ENCODE peak calls at places on chromosome 13, in six cellular contexts. One of them, this sample, is unnamed.

GRCh38 chr13:111027481-111028439 is 87.3 kb upstream of the ARHGEF7 start:
- DNase-seq in WTC11: no peak
- DNase-seq in mesothelial cell of epicardium: no peak
- DNase-seq in psoas muscle: no peak
- DNase-seq in Calu3: no peak
- DNase-seq in heart left ventricle: no peak
- DNase-seq in this sample: no peak

GRCh38 chr13:66805657-66806056 is 424.5 kb downstream of the PCDH9 start:
- DNase-seq in WTC11: no peak
- DNase-seq in mesothelial cell of epicardium: no peak
- DNase-seq in psoas muscle: no peak
- DNase-seq in Calu3: no peak
- DNase-seq in heart left ventricle: peak
- DNase-seq in this sample: no peak

GRCh38 chr13:87671824-87672603 is 843 bp downstream of the SLITRK5 start:
- DNase-seq in WTC11: peak
- DNase-seq in mesothelial cell of epicardium: no peak
- DNase-seq in psoas muscle: no peak
- DNase-seq in Calu3: no peak
- DNase-seq in heart left ventricle: no peak
- DNase-seq in this sample: no peak

GRCh38 chr13:26132756-26133155 is 80.9 kb upstream of the SHISA2 start:
- DNase-seq in WTC11: no peak
- DNase-seq in mesothelial cell of epicardium: no peak
- DNase-seq in psoas muscle: no peak
- DNase-seq in Calu3: no peak
- DNase-seq in heart left ventricle: no peak
- DNase-seq in this sample: no peak

GRCh38 chr13:48585456-48585840 is 52.6 kb upstream of the RCBTB2 start:
- DNase-seq in WTC11: no peak
- DNase-seq in mesothelial cell of epicardium: no peak
- DNase-seq in psoas muscle: no peak
- DNase-seq in Calu3: peak
- DNase-seq in heart left ventricle: peak
- DNase-seq in this sample: no peak

GRCh38 chr13:49997935-49998334 is 1.1 kb downstream of the TRIM13 start:
- DNase-seq in WTC11: no peak
- DNase-seq in mesothelial cell of epicardium: no peak
- DNase-seq in psoas muscle: no peak
- DNase-seq in Calu3: no peak
- DNase-seq in heart left ventricle: no peak
- DNase-seq in this sample: no peak

GRCh38 chr13:47049276-47049989 is 152.6 kb upstream of the HTR2A start:
- DNase-seq in WTC11: no peak
- DNase-seq in mesothelial cell of epicardium: no peak
- DNase-seq in psoas muscle: no peak
- DNase-seq in Calu3: no peak
- DNase-seq in heart left ventricle: no peak
- DNase-seq in this sample: no peak

GRCh38 chr13:77729502-77730221 is 32.2 kb downstream of the SLAIN1 start:
- DNase-seq in WTC11: no peak
- DNase-seq in mesothelial cell of epicardium: no peak
- DNase-seq in psoas muscle: no peak
- DNase-seq in Calu3: no peak
- DNase-seq in heart left ventricle: no peak
- DNase-seq in this sample: no peak

GRCh38 chr13:50651916-50652315 is 191.6 kb downstream of the DLEU7 start:
- DNase-seq in WTC11: no peak
- DNase-seq in mesothelial cell of epicardium: no peak
- DNase-seq in psoas muscle: no peak
- DNase-seq in Calu3: no peak
- DNase-seq in heart left ventricle: no peak
- DNase-seq in this sample: no peak

GRCh38 chr13:110126391-110126961 is 180.5 kb downstream of the COL4A1 start:
- DNase-seq in WTC11: no peak
- DNase-seq in mesothelial cell of epicardium: no peak
- DNase-seq in psoas muscle: peak
- DNase-seq in Calu3: no peak
- DNase-seq in heart left ventricle: peak
- DNase-seq in this sample: peak

GRCh38 chr13:112348642-112349345 is 27.4 kb upstream of the SPACA7 start:
- DNase-seq in WTC11: no peak
- DNase-seq in mesothelial cell of epicardium: no peak
- DNase-seq in psoas muscle: no peak
- DNase-seq in Calu3: no peak
- DNase-seq in heart left ventricle: no peak
- DNase-seq in this sample: no peak

GRCh38 chr13:44311011-44311481 is 62.6 kb upstream of the SERP2 start:
- DNase-seq in WTC11: no peak
- DNase-seq in mesothelial cell of epicardium: no peak
- DNase-seq in psoas muscle: peak
- DNase-seq in Calu3: peak
- DNase-seq in heart left ventricle: no peak
- DNase-seq in this sample: peak

GRCh38 chr13:51453308-51453958 is 597 bp upstream of the INTS6 start:
- DNase-seq in WTC11: peak
- DNase-seq in mesothelial cell of epicardium: peak
- DNase-seq in psoas muscle: peak
- DNase-seq in Calu3: peak
- DNase-seq in heart left ventricle: peak
- DNase-seq in this sample: no peak

GRCh38 chr13:114019367-114019766 is 45.5 kb upstream of the C13orf46 start:
- DNase-seq in WTC11: peak
- DNase-seq in mesothelial cell of epicardium: no peak
- DNase-seq in psoas muscle: peak
- DNase-seq in Calu3: no peak
- DNase-seq in heart left ventricle: no peak
- DNase-seq in this sample: no peak

GRCh38 chr13:51770160-51770559 is 33.8 kb downstream of the DHRS12 start:
- DNase-seq in WTC11: no peak
- DNase-seq in mesothelial cell of epicardium: no peak
- DNase-seq in psoas muscle: no peak
- DNase-seq in Calu3: no peak
- DNase-seq in heart left ventricle: no peak
- DNase-seq in this sample: no peak

GRCh38 chr13:102940143-102940542 is 94.3 kb downstream of the ERCC5 start:
- DNase-seq in WTC11: peak
- DNase-seq in mesothelial cell of epicardium: no peak
- DNase-seq in psoas muscle: no peak
- DNase-seq in Calu3: no peak
- DNase-seq in heart left ventricle: no peak
- DNase-seq in this sample: no peak

GRCh38 chr13:50224534-50224933 is 209.3 kb downstream of the KCNRG start:
- DNase-seq in WTC11: no peak
- DNase-seq in mesothelial cell of epicardium: no peak
- DNase-seq in psoas muscle: no peak
- DNase-seq in Calu3: no peak
- DNase-seq in heart left ventricle: no peak
- DNase-seq in this sample: no peak

GRCh38 chr13:48594080-48594815 is 59.5 kb upstream of the CYSLTR2 start:
- DNase-seq in WTC11: no peak
- DNase-seq in mesothelial cell of epicardium: no peak
- DNase-seq in psoas muscle: no peak
- DNase-seq in Calu3: no peak
- DNase-seq in heart left ventricle: no peak
- DNase-seq in this sample: no peak

GRCh38 chr13:51453959-51454703 is 1.3 kb upstream of the INTS6 start:
- DNase-seq in WTC11: no peak
- DNase-seq in mesothelial cell of epicardium: no peak
- DNase-seq in psoas muscle: no peak
- DNase-seq in Calu3: no peak
- DNase-seq in heart left ventricle: peak
- DNase-seq in this sample: peak

GRCh38 chr13:87444135-87444534 is 227.0 kb upstream of the SLITRK5 start:
- DNase-seq in WTC11: no peak
- DNase-seq in mesothelial cell of epicardium: no peak
- DNase-seq in psoas muscle: no peak
- DNase-seq in Calu3: no peak
- DNase-seq in heart left ventricle: no peak
- DNase-seq in this sample: no peak

GRCh38 chr13:40503966-40504591 is 162.4 kb downstream of the FOXO1 start:
- DNase-seq in WTC11: no peak
- DNase-seq in mesothelial cell of epicardium: no peak
- DNase-seq in psoas muscle: no peak
- DNase-seq in Calu3: no peak
- DNase-seq in heart left ventricle: no peak
- DNase-seq in this sample: no peak

GRCh38 chr13:78603240-78603947 is at the start of gene POU4F1:
- DNase-seq in WTC11: peak
- DNase-seq in mesothelial cell of epicardium: no peak
- DNase-seq in psoas muscle: peak
- DNase-seq in Calu3: peak
- DNase-seq in heart left ventricle: no peak
- DNase-seq in this sample: no peak

GRCh38 chr13:27023385-27023784 is 148.2 kb downstream of the USP12 start:
- DNase-seq in WTC11: no peak
- DNase-seq in mesothelial cell of epicardium: no peak
- DNase-seq in psoas muscle: no peak
- DNase-seq in Calu3: no peak
- DNase-seq in heart left ventricle: no peak
- DNase-seq in this sample: no peak

GRCh38 chr13:66402071-66402470 is 828.1 kb downstream of the PCDH9 start:
- DNase-seq in WTC11: no peak
- DNase-seq in mesothelial cell of epicardium: no peak
- DNase-seq in psoas muscle: no peak
- DNase-seq in Calu3: no peak
- DNase-seq in heart left ventricle: no peak
- DNase-seq in this sample: no peak

GRCh38 chr13:61410669-61411297 is 4.9 kb downstream of the PCDH20 start:
- DNase-seq in WTC11: no peak
- DNase-seq in mesothelial cell of epicardium: no peak
- DNase-seq in psoas muscle: no peak
- DNase-seq in Calu3: no peak
- DNase-seq in heart left ventricle: no peak
- DNase-seq in this sample: no peak

GRCh38 chr13:106373304-106373988 is 162.0 kb downstream of the EFNB2 start:
- DNase-seq in WTC11: no peak
- DNase-seq in mesothelial cell of epicardium: no peak
- DNase-seq in psoas muscle: no peak
- DNase-seq in Calu3: no peak
- DNase-seq in heart left ventricle: no peak
- DNase-seq in this sample: no peak

DNA sequence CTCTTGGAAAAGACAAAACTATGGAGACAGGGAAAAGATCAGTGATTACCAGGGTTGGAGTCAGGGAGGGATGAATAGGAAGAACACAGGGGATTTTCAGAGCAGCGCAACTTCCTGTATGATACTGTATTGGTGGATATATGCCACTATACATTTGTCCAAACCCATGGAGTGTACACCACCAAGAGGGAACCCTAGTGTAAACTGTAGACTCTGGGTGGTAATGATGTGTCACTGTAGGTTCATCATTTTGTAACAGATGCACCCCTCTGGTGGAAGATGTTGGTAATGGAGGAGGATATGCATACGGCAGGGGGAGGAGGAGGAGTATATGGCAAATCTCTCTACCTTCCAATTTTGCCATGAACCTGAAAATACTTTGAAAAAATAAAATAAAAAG is 68.1 kb downstream of the UFM1 start:
- DNase-seq in WTC11: no peak
- DNase-seq in mesothelial cell of epicardium: no peak
- DNase-seq in psoas muscle: no peak
- DNase-seq in Calu3: peak
- DNase-seq in heart left ventricle: no peak
- DNase-seq in this sample: no peak
- TF ChIP-seq CTCF in WTC11: peak
- TF ChIP-seq CTCF in mesothelial cell of epicardium: no peak
- TF ChIP-seq CTCF in psoas muscle: peak
- TF ChIP-seq CTCF in Calu3: peak
- TF ChIP-seq CTCF in heart left ventricle: peak
- TF ChIP-seq CTCF in this sample: no peak

GRCh38 chr13:93450226-93450625 is 223.6 kb downstream of the GPC6 start:
- DNase-seq in WTC11: no peak
- DNase-seq in mesothelial cell of epicardium: no peak
- DNase-seq in psoas muscle: no peak
- DNase-seq in Calu3: no peak
- DNase-seq in heart left ventricle: no peak
- DNase-seq in this sample: no peak
- TF ChIP-seq CTCF in WTC11: no peak
- TF ChIP-seq CTCF in mesothelial cell of epicardium: no peak
- TF ChIP-seq CTCF in psoas muscle: no peak
- TF ChIP-seq CTCF in Calu3: no peak
- TF ChIP-seq CTCF in heart left ventricle: no peak
- TF ChIP-seq CTCF in this sample: no peak

GRCh38 chr13:76043882-76044281 is 407.8 kb downstream of the LMO7 start:
- DNase-seq in WTC11: no peak
- DNase-seq in mesothelial cell of epicardium: no peak
- DNase-seq in psoas muscle: no peak
- DNase-seq in Calu3: no peak
- DNase-seq in heart left ventricle: no peak
- DNase-seq in this sample: no peak

GRCh38 chr13:76036176-76036575 is 400.0 kb downstream of the LMO7 start:
- DNase-seq in WTC11: no peak
- DNase-seq in mesothelial cell of epicardium: no peak
- DNase-seq in psoas muscle: no peak
- DNase-seq in Calu3: no peak
- DNase-seq in heart left ventricle: no peak
- DNase-seq in this sample: no peak

GRCh38 chr13:76035711-76036110 is 399.6 kb downstream of the LMO7 start:
- DNase-seq in WTC11: no peak
- DNase-seq in mesothelial cell of epicardium: no peak
- DNase-seq in psoas muscle: no peak
- DNase-seq in Calu3: no peak
- DNase-seq in heart left ventricle: no peak
- DNase-seq in this sample: no peak

DNA sequence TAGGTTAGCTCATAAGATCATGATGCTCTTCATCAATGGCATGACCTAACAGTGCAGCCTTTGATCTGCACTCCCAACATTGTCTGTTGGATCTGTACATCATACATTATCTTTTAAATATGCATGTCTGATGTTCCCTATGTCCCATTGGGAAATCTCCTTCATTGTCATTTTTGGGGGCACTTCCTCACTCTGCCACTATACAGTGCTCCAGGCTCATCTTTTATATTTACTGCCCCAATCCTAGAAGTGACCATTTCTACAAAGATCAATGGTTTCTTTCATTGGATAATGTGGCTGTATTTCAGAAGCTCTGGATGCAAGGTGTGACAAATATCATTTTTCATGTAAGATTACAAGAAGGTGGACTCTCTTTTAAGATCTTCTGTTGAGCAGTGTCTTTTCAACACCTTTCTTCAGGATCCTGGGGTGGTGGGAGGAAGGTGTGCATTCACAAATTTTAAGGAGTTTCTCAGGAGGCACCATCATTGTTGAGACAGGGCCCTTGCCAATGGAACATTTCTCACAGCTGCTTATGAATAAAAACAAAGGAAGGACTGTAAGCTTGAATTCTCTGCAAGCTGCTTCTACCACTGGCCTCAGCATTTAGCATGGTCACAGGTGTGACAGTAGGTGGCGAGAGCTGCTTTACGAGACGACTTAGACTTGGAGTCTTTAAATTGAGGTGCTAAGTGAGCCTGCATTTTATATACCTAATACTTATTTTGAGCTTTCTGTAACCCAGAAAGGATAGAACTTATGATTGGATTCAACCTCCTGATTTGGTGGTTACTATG is 403.0 kb downstream of the LMO7 start:
- DNase-seq in WTC11: peak
- DNase-seq in mesothelial cell of epicardium: no peak
- DNase-seq in psoas muscle: no peak
- DNase-seq in Calu3: peak
- DNase-seq in heart left ventricle: no peak
- DNase-seq in this sample: no peak
- TF ChIP-seq CTCF in WTC11: no peak
- TF ChIP-seq CTCF in mesothelial cell of epicardium: no peak
- TF ChIP-seq CTCF in psoas muscle: no peak
- TF ChIP-seq CTCF in Calu3: no peak
- TF ChIP-seq CTCF in heart left ventricle: no peak
- TF ChIP-seq CTCF in this sample: no peak

GRCh38 chr13:38697628-38698333 is 10.9 kb downstream of the FREM2 start:
- DNase-seq in WTC11: no peak
- DNase-seq in mesothelial cell of epicardium: no peak
- DNase-seq in psoas muscle: no peak
- DNase-seq in Calu3: peak
- DNase-seq in heart left ventricle: no peak
- DNase-seq in this sample: no peak
- TF ChIP-seq CTCF in WTC11: no peak
- TF ChIP-seq CTCF in mesothelial cell of epicardium: no peak
- TF ChIP-seq CTCF in psoas muscle: peak
- TF ChIP-seq CTCF in Calu3: no peak
- TF ChIP-seq CTCF in heart left ventricle: no peak
- TF ChIP-seq CTCF in this sample: no peak

This sample was measured in ascending aorta.